ENCODE peak calls at places on chromosomes 16 and 17, in eight cellular contexts. P is HCT116; O is foreskin melanocyte; L is A172; F is naive thymus-derived CD8-positive, alpha-beta T cell; V is hypothalamus; S is stimulated activated CD4-positive, alpha-beta T cell treated with anti-CD3 and anti-CD28 coated beads, Interleukin-2, amount 100 ng/mL, for 24 hours; X is cerebellar nuclear complex. I is an unnamed sample.

GRCh38 chr16:3654249-3654991 is at the start of gene DNASE1:
- DNase-seq in P (peak; percentile 47), O (peak; percentile 31), L (peak; percentile 77), F (peak; percentile 50), V (no peak), S (peak; percentile 63), X (no peak), I (peak; percentile 80)

GRCh38 chr16:73298562-73298961 is 250.6 kb upstream of the ZFHX3 start:
- DNase-seq in P (no peak), O (no peak), L (peak; percentile 60), F (no peak), V (no peak), S (no peak), X (no peak), I (no peak)

GRCh38 chr16:50696575-50697420 is 3.4 kb downstream of the NOD2 start:
- DNase-seq in P (peak; percentile 81), O (no peak), L (peak; percentile 80), F (no peak), V (no peak), S (peak; percentile 66), X (no peak), I (peak; percentile 20)

GRCh38 chr16:49876716-49877129 is 20.8 kb upstream of the ZNF423 start:
- DNase-seq in P (no peak), O (no peak), L (no peak), F (no peak), V (no peak), S (peak; percentile 69), X (no peak), I (peak; percentile 90)

GRCh38 chr17:78272181-78272913 is 40.9 kb downstream of the TMEM235 start:
- DNase-seq in P (no peak), O (no peak), L (peak; percentile 68), F (peak; percentile 83), V (no peak), S (peak; percentile 56), X (no peak), I (peak; percentile 81)

GRCh38 chr17:60615108-60615507 is 15.1 kb downstream of the PPM1D start:
- DNase-seq in P (no peak), O (no peak), L (no peak), F (no peak), V (no peak), S (no peak), X (no peak), I (no peak)

GRCh38 chr17:74780443-74781238 is 4.5 kb upstream of the NAT9 start:
- DNase-seq in P (peak; percentile 61), O (no peak), L (peak; percentile 80), F (no peak), V (no peak), S (no peak), X (no peak), I (peak; percentile 76)

GRCh38 chr17:1942666-1943431 is 82.3 kb downstream of the RTN4RL1 start:
- DNase-seq in P (no peak), O (no peak), L (no peak), F (no peak), V (no peak), S (no peak), X (no peak), I (no peak)

GRCh38 chr17:76938009-76938408 is 69.8 kb downstream of the MGAT5B start:
- DNase-seq in P (no peak), O (no peak), L (no peak), F (no peak), V (no peak), S (no peak), X (no peak), I (no peak)

GRCh38 chr17:32127156-32127897 is 15.0 kb upstream of the RHOT1 start:
- DNase-seq in P (no peak), O (peak; percentile 74), L (peak; percentile 81), F (peak; percentile 81), V (peak; percentile 47), S (peak; percentile 82), X (no peak), I (peak; percentile 75)

GRCh38 chr17:44990994-44991393 is 22.9 kb upstream of the C1QL1 start:
- DNase-seq in P (no peak), O (no peak), L (no peak), F (no peak), V (no peak), S (no peak), X (no peak), I (no peak)

GRCh38 chr16:48892884-48893283 is 282.9 kb upstream of the N4BP1 start:
- DNase-seq in P (peak; percentile 19), O (no peak), L (no peak), F (no peak), V (no peak), S (no peak), X (no peak), I (no peak)

GRCh38 chr17:82985973-82986372 is 93.4 kb upstream of the METRNL start:
- DNase-seq in P (no peak), O (peak; percentile 12), L (peak; percentile 12), F (peak; percentile 81), V (no peak), S (peak; percentile 54), X (no peak), I (no peak)

GRCh38 chr17:63571632-63572310 is 21.5 kb downstream of the DCAF7 start:
- DNase-seq in P (no peak), O (peak; percentile 28), L (peak; percentile 37), F (no peak), V (no peak), S (no peak), X (no peak), I (no peak)

GRCh38 chr17:78231991-78232759 is 744 bp downstream of the TMEM235 start:
- DNase-seq in P (no peak), O (no peak), L (no peak), F (peak; percentile 32), V (no peak), S (peak; percentile 47), X (no peak), I (no peak)

GRCh38 chr17:83083368-83084201 is 4.2 kb downstream of the METRNL start:
- DNase-seq in P (no peak), O (peak; percentile 21), L (peak; percentile 99), F (peak; percentile 63), V (no peak), S (peak; percentile 45), X (no peak), I (peak; percentile 54)

GRCh38 chr17:45775576-45776011 is 8.5 kb upstream of the CRHR1 start:
- DNase-seq in P (no peak), O (no peak), L (peak; percentile 54), F (no peak), V (no peak), S (no peak), X (no peak), I (no peak)

GRCh38 chr17:20989991-20990855 is 52.6 kb downstream of the USP22 start:
- DNase-seq in P (no peak), O (no peak), L (no peak), F (no peak), V (no peak), S (no peak), X (no peak), I (no peak)

GRCh38 chr16:15491430-15491829 is 57.0 kb downstream of the BMERB1 start:
- DNase-seq in P (no peak), O (no peak), L (no peak), F (no peak), V (no peak), S (no peak), X (no peak), I (no peak)